ENCODE peak calls at places on chromosome 10, in eight cellular contexts. D is keratinocyte, Z is Daoy, P is choroid plexus epithelial cell, N is astrocyte of the cerebellum, C is GM12865, A is NCI-H1092, I is amygdala. J is an unnamed sample.

GRCh38 chr10:74586088-74586585 is 240.3 kb upstream of the KAT6B start:
- DNase-seq in A (no peak), I (no peak), C (peak), Z (peak), D (no peak), P (peak), N (no peak), J (no peak)

GRCh38 chr10:102773986-102774385 is 30.2 kb downstream of the WBP1L start:
- DNase-seq in I (no peak), P (peak), N (no peak), A (no peak), Z (no peak), D (no peak), C (peak), J (no peak)

GRCh38 chr10:82251222-82251977 is 376.4 kb downstream of the NRG3 start:
- DNase-seq in P (no peak), I (no peak), D (no peak), A (no peak), Z (no peak), N (no peak), C (no peak), J (no peak)

GRCh38 chr10:67790534-67791408 is 47.2 kb downstream of the DNAJC12 start:
- DNase-seq in C (peak), P (peak), Z (no peak), N (no peak), A (no peak), D (no peak), I (no peak), J (no peak)

GRCh38 chr10:44850356-44850934 is 60.7 kb upstream of the TMEM72 start:
- DNase-seq in N (no peak), D (no peak), P (no peak), Z (no peak), A (no peak), I (no peak), C (no peak), J (no peak)

GRCh38 chr10:25725917-25726716 is 207.9 kb upstream of the MYO3A start:
- DNase-seq in I (no peak), D (no peak), N (peak), Z (peak), A (peak), C (peak), P (peak), J (peak)

GRCh38 chr10:33860994-33861393 is 526.5 kb upstream of the NRP1 start:
- DNase-seq in A (no peak), I (no peak), N (no peak), P (no peak), Z (no peak), C (no peak), D (no peak), J (no peak)

GRCh38 chr10:102595914-102596313 is 48.4 kb upstream of the TRIM8 start:
- DNase-seq in Z (no peak), N (no peak), C (no peak), A (no peak), I (no peak), D (no peak), P (no peak), J (no peak)

GRCh38 chr10:132397036-132397541 is at the start of gene PWWP2B:
- DNase-seq in I (no peak), N (no peak), A (no peak), C (peak), D (no peak), P (no peak), Z (peak), J (no peak)

GRCh38 chr10:61612451-61612850 is 50.3 kb upstream of the CABCOCO1 start:
- DNase-seq in I (no peak), N (no peak), A (no peak), P (no peak), D (no peak), C (no peak), Z (no peak), J (no peak)

GRCh38 chr10:78899996-78900714 is 168.6 kb upstream of the ZMIZ1 start:
- DNase-seq in P (peak), A (no peak), C (no peak), D (no peak), I (no peak), N (no peak), Z (no peak), J (no peak)

GRCh38 chr10:43864622-43865021 is 215.9 kb upstream of the ZNF32 start:
- DNase-seq in N (no peak), I (no peak), P (no peak), A (no peak), Z (no peak), C (no peak), D (no peak), J (no peak)

GRCh38 chr10:86642021-86642420 is 12.3 kb upstream of the OPN4 start:
- DNase-seq in D (no peak), I (no peak), N (no peak), A (no peak), P (no peak), C (no peak), Z (no peak), J (no peak)

GRCh38 chr10:80158598-80159127 is 26.1 kb downstream of the PLAC9 start:
- DNase-seq in A (no peak), C (no peak), N (peak), Z (peak), D (peak), I (no peak), P (peak), J (no peak)

GRCh38 chr10:62815373-62816111 is 624 bp downstream of the EGR2 start:
- DNase-seq in C (peak), N (no peak), I (no peak), D (no peak), Z (peak), A (no peak), P (peak), J (no peak)

GRCh38 chr10:88598060-88598459 is 11.5 kb downstream of the LIPJ start:
- DNase-seq in N (no peak), A (no peak), D (no peak), I (no peak), P (no peak), C (peak), Z (no peak), J (peak)

GRCh38 chr10:77912576-77912975 is 14.0 kb downstream of the DLG5 start:
- DNase-seq in P (no peak), Z (no peak), D (no peak), I (no peak), A (no peak), C (no peak), N (no peak), J (no peak)

GRCh38 chr10:27760867-27761266 is 15.2 kb upstream of the MKX start:
- DNase-seq in P (no peak), Z (no peak), C (no peak), A (no peak), I (no peak), N (no peak), D (no peak), J (no peak)

GRCh38 chr10:70331486-70332268 is 47.9 kb upstream of the NPFFR1 start:
- DNase-seq in D (peak), P (peak), I (no peak), Z (peak), N (peak), A (peak), C (peak), J (peak)

GRCh38 chr10:80405636-80406035 is 2.7 kb upstream of the PRXL2A start:
- DNase-seq in D (no peak), C (peak), Z (no peak), N (no peak), I (no peak), A (no peak), P (peak), J (no peak)

GRCh38 chr10:71548494-71548846 is 151.8 kb downstream of the CDH23 start:
- DNase-seq in A (no peak), Z (peak), I (no peak), P (peak), D (no peak), N (no peak), C (peak), J (no peak)

GRCh38 chr10:34641147-34641912 is 173.8 kb downstream of the PARD3 start:
- DNase-seq in I (no peak), A (no peak), P (no peak), D (no peak), Z (no peak), C (no peak), N (no peak), J (no peak)

GRCh38 chr10:79100761-79101160 is 32.0 kb downstream of the ZMIZ1 start:
- DNase-seq in N (no peak), C (no peak), D (no peak), Z (no peak), A (no peak), I (no peak), P (no peak), J (no peak)

GRCh38 chr10:1166101-1166827 is 110.1 kb downstream of the WDR37 start:
- DNase-seq in P (no peak), D (no peak), A (no peak), C (no peak), Z (no peak), I (no peak), N (no peak), J (no peak)

GRCh38 chr10:101615760-101616116 is 27.6 kb downstream of the DPCD start:
- DNase-seq in D (no peak), A (no peak), C (no peak), I (no peak), N (no peak), Z (no peak), P (peak), J (no peak)

GRCh38 chr10:90779573-90779972 is 78.3 kb downstream of the HTR7 start:
- DNase-seq in C (peak), Z (peak), P (peak), A (no peak), N (no peak), D (no peak), I (no peak), J (no peak)

GRCh38 chr10:124016795-124017375 is 76.5 kb downstream of the CHST15 start:
- DNase-seq in I (no peak), C (no peak), Z (no peak), A (no peak), D (no peak), P (no peak), N (no peak), J (no peak)

GRCh38 chr10:94320285-94320914 is 42.3 kb downstream of the NOC3L start:
- DNase-seq in A (peak), D (peak), C (peak), I (no peak), P (peak), N (peak), Z (peak), J (peak)

GRCh38 chr10:132195366-132196075 is 8.8 kb downstream of the DPYSL4 start:
- DNase-seq in Z (no peak), I (no peak), A (no peak), N (no peak), D (no peak), C (no peak), P (no peak), J (no peak)

GRCh38 chr10:3408603-3409365 is 236.2 kb upstream of the PITRM1 start:
- DNase-seq in Z (no peak), P (no peak), A (no peak), D (no peak), N (no peak), I (no peak), C (no peak), J (no peak)

GRCh38 chr10:70174058-70174741 is 3.9 kb upstream of the SAR1A start:
- DNase-seq in D (peak), C (peak), A (no peak), P (no peak), N (no peak), Z (no peak), I (no peak), J (no peak)

GRCh38 chr10:96384471-96384870 is 25.7 kb upstream of the OPALIN start:
- DNase-seq in A (no peak), I (no peak), D (no peak), P (no peak), N (no peak), C (no peak), Z (no peak), J (no peak)

GRCh38 chr10:122530177-122530576 is 30.4 kb upstream of the DMBT1 start:
- DNase-seq in D (no peak), Z (peak), N (no peak), I (no peak), A (no peak), P (no peak), C (no peak), J (no peak)

GRCh38 chr10:124087672-124088634 is 5.4 kb downstream of the CHST15 start:
- DNase-seq in N (no peak), D (no peak), P (no peak), I (no peak), C (no peak), A (peak), Z (peak), J (no peak)

GRCh38 chr10:29636178-29636577 is 1.4 kb upstream of the SVIL start:
- DNase-seq in A (no peak), C (no peak), N (no peak), Z (peak), D (no peak), P (peak), I (no peak), J (no peak)

GRCh38 chr10:118520116-118520742 is 75.2 kb downstream of the PRLHR start:
- DNase-seq in C (no peak), P (no peak), I (no peak), Z (no peak), A (no peak), N (no peak), D (no peak), J (no peak)

GRCh38 chr10:5698062-5698461 is 13.4 kb downstream of the TASOR2 start:
- DNase-seq in P (no peak), A (no peak), I (no peak), C (no peak), Z (no peak), D (no peak), N (no peak), J (no peak)

GRCh38 chr10:72637398-72637857 is 11.5 kb upstream of the MICU1 start:
- DNase-seq in N (peak), Z (peak), A (no peak), I (no peak), C (peak), P (peak), D (no peak), J (peak)